ENCODE peak calls at places on chromosomes 12 and 14, in four cellular contexts. Z, H, L and M are unnamed samples.

GRCh38 chr14:104432611-104433231 is 146.8 kb upstream of the C14orf180 start:
- DNase-seq in H (no peak), L (no peak), Z (no peak), M (peak)

GRCh38 chr14:68585690-68586089 is 207.2 kb downstream of the ZFP36L1 start:
- DNase-seq in L (no peak), H (no peak), Z (no peak), M (no peak)

GRCh38 chr12:124862768-124863408 is 776 bp downstream of the SCARB1 start:
- DNase-seq in Z (peak), H (no peak), L (no peak), M (no peak)

GRCh38 chr12:52441320-52441911 is 7.2 kb upstream of the KRT75 start:
- DNase-seq in L (peak), H (peak), Z (no peak), M (no peak)

GRCh38 chr12:53657041-53657440 is 18.8 kb downstream of the ATP5MC2 start:
- DNase-seq in H (peak), L (no peak), Z (no peak), M (no peak)

GRCh38 chr12:51393676-51394545 is 2.7 kb upstream of the GALNT6 start:
- DNase-seq in L (no peak), H (no peak), Z (no peak), M (no peak)

GRCh38 chr12:89414851-89415250 is 62.5 kb upstream of the DUSP6 start:
- DNase-seq in H (no peak), Z (no peak), L (no peak), M (no peak)

GRCh38 chr14:99598774-99599173 is 5.2 kb downstream of the CCDC85C start:
- DNase-seq in Z (no peak), L (no peak), H (peak), M (no peak)

GRCh38 chr12:104243971-104244370 is 28.4 kb downstream of the TXNRD1 start:
- DNase-seq in Z (no peak), H (no peak), L (no peak), M (no peak)

GRCh38 chr14:58078068-58078467 is 73.9 kb downstream of the ARMH4 start:
- DNase-seq in H (no peak), Z (no peak), L (no peak), M (no peak)

GRCh38 chr12:52530905-52531304 is 10.7 kb upstream of the KRT5 start:
- DNase-seq in L (no peak), H (no peak), Z (no peak), M (no peak)

GRCh38 chr12:11580125-11580751 is 69.2 kb upstream of the ETV6 start:
- DNase-seq in L (peak), Z (no peak), H (no peak), M (no peak)

GRCh38 chr12:45458238-45458637 is 242.3 kb downstream of the ANO6 start:
- DNase-seq in H (no peak), Z (no peak), L (no peak), M (no peak)
- TF ChIP-seq NR3C1 in H (no peak), Z (no peak), L (no peak), M (no peak)

GRCh38 chr12:8890313-8891084 is 23.8 kb upstream of the PHC1 start:
- DNase-seq in Z (peak), H (peak), L (peak), M (peak)
- TF ChIP-seq NR3C1 in Z (no peak), H (no peak), L (no peak), M (no peak)

GRCh38 chr12:79935624-79936040 is 735 bp upstream of the PPP1R12A start:
- DNase-seq in Z (no peak), H (peak), L (no peak), M (no peak)
- TF ChIP-seq NR3C1 in Z (no peak), H (no peak), L (no peak), M (no peak)

GRCh38 chr14:91318911-91319310 is 74.4 kb upstream of the GPR68 start:
- DNase-seq in Z (no peak), H (no peak), L (no peak), M (no peak)

GRCh38 chr14:91320266-91320665 is 75.8 kb upstream of the GPR68 start:
- DNase-seq in L (no peak), H (no peak), Z (no peak), M (no peak)

GRCh38 chr14:91316761-91317160 is 72.3 kb upstream of the GPR68 start:
- DNase-seq in H (no peak), Z (no peak), L (no peak), M (no peak)

GRCh38 chr14:91315844-91316267 is 71.4 kb upstream of the GPR68 start:
- DNase-seq in L (no peak), H (no peak), Z (no peak), M (no peak)

DNA sequence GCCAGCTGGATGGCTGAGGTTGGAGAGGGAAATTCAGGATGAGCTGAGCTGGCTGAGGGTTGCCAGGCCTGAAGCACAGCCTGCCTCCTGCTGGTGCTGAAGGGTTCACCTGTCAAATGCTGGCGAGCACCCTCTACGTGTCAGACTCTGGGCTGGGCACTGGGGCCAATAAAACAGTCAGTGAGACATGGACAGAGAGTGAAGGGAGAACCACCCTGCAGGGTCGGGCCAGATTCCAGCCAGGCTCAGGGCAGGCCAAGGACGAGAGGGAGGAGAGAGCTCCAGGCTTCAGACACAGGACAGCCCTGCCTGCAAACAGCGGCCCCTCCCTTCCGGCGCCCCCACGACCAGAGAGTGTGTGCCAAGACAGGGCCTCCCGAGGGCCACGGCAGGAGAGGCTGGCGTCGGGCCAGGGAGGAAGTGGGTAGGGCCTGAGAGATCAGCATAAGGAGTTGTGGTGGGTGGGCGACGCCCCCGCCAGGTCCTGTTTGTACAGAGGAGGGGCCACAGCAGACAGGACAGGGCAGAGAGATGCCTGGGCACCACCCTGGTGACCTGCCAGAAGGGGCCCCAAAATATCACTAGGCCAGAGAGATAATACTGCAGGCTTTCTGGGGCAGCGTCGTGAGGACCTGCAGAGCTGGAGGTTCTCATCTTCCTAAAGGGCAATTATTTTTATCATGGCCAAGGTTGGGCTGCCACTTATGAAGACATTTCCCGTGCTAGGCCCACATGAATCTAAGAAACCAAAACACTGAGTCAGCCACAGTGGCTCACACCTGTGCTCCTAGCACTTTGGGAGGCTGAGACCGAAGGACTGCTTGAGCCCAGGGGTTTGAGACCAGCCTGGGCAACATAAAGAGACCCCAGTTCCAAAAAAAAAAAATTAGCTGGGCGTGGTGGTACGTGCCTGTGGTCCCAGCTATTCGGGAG is 73.1 kb upstream of the GPR68 start:
- DNase-seq in Z (peak), H (no peak), L (no peak), M (no peak)
- TF ChIP-seq NR3C1 in Z (no peak), H (no peak), L (no peak), M (no peak)

GRCh38 chr14:61616524-61617185 is 78.7 kb upstream of the HIF1A start:
- DNase-seq in H (peak), L (no peak), Z (no peak), M (no peak)
- TF ChIP-seq NR3C1 in H (no peak), L (no peak), Z (no peak), M (no peak)

DNA sequence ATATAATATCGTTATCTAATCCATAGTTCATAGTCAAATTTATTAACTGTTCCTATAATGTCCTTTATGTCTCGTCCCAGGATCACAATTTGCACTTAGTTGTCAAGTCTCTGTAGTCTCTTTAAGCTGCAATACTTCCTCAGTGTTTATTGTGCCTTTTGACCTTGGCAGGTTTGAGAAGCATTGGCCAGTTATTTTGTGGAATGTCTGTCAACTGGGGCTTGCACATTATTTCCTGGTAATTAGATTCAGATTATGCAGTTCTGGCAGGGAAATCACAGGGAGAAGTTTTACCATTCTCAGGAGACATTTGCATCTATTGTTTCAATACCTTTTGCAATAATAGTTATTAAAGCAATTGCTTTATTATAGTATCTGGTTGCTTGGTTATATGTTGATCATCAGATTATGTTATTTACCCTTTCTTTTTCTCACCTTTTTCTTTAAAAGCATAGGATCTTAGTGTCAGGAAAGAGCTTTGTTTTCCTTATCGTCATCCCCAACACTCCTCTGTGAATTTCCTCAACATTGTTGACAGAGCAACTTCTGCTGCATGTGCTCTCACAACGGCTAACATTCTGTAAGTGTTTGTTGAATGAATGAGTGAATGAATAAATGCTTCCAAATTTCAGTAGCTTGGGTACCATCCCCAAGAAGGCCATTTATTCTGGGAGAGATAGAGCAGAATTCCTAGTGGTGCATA is 3.7 kb upstream of the ART4 start:
- DNase-seq in L (no peak), Z (no peak), H (peak), M (no peak)
- TF ChIP-seq NR3C1 in L (no peak), Z (no peak), H (no peak), M (no peak)